ENCODE peak calls at places on chromosome 19, in eight cellular contexts. R is osteocyte, B is Ammon's horn, T is fibroblast of pulmonary artery, W is fibroblast of villous mesenchyme, P is neuronal stem cell, N is pancreas, J is adrenal gland. M is an unnamed sample.

GRCh38 chr19:58228584-58229254 is at the start of gene ZNF544:
- DNase-seq in T (peak; percentile 74), P (peak; percentile 50), B (peak; percentile 63), N (peak; percentile 67), R (peak; percentile 89), J (peak; percentile 84), W (peak; percentile 76), M (peak; percentile 92)

GRCh38 chr19:30228726-30229523 is 143.3 kb upstream of the ZNF536 start:
- DNase-seq in R (no peak), W (no peak), B (peak; percentile 31), T (peak; percentile 10), N (no peak), P (no peak), J (peak; percentile 16), M (peak; percentile 47)

GRCh38 chr19:12939292-12939606 is 840 bp downstream of the CALR start:
- DNase-seq in T (peak; percentile 60), B (no peak), P (no peak), W (peak; percentile 60), N (no peak), J (no peak), R (no peak), M (no peak)

GRCh38 chr19:8361921-8362793 is 1.8 kb upstream of the ANGPTL4 start:
- DNase-seq in B (peak; percentile 84), P (no peak), R (peak; percentile 97), N (peak; percentile 99), W (peak; percentile 99), T (peak; percentile 99), J (peak; percentile 98), M (peak; percentile 67)

GRCh38 chr19:51572415-51572814 is 1.3 kb downstream of the ZNF175 start:
- DNase-seq in T (no peak), W (no peak), N (no peak), P (no peak), B (no peak), J (no peak), R (no peak), M (no peak)

GRCh38 chr19:57171551-57172081 is 4.3 kb upstream of the DUXA start:
- DNase-seq in N (peak; percentile 46), B (peak; percentile 49), J (peak; percentile 74), P (peak; percentile 48), R (no peak), W (peak; percentile 26), T (peak; percentile 35), M (peak; percentile 39)

GRCh38 chr19:51090471-51090870 is 7.8 kb upstream of the KLK14 start:
- DNase-seq in R (no peak), N (no peak), T (no peak), B (no peak), W (peak; percentile 4), P (no peak), J (no peak), M (no peak)

GRCh38 chr19:52231154-52231565 is 38.2 kb upstream of the ZNF766 start:
- DNase-seq in T (peak; percentile 24), P (no peak), R (no peak), W (no peak), J (peak; percentile 80), B (no peak), N (no peak), M (no peak)

GRCh38 chr19:34082289-34083077 is 89.8 kb upstream of the LSM14A start:
- DNase-seq in J (no peak), P (peak; percentile 18), N (no peak), B (peak; percentile 15), W (peak; percentile 72), R (no peak), T (no peak), M (peak; percentile 48)

GRCh38 chr19:46623915-46624502 is 880 bp downstream of the PTGIR start:
- DNase-seq in P (no peak), T (no peak), R (no peak), J (no peak), W (no peak), N (no peak), B (no peak), M (no peak)

GRCh38 chr19:1251233-1251502 is 2.8 kb downstream of the MIDN start:
- DNase-seq in J (no peak), P (no peak), T (peak; percentile 82), W (peak; percentile 80), B (peak; percentile 83), R (no peak), N (peak; percentile 75), M (no peak)

GRCh38 chr19:6459356-6460098 is at the start of gene SLC25A23:
- DNase-seq in W (peak; percentile 70), B (peak; percentile 84), T (peak; percentile 75), J (peak; percentile 74), P (peak; percentile 76), R (peak; percentile 87), N (peak; percentile 72), M (peak; percentile 94)

GRCh38 chr19:35144600-35145436 is 1.8 kb downstream of the FXYD7 start:
- DNase-seq in R (no peak), T (no peak), P (no peak), J (no peak), B (no peak), N (no peak), W (no peak), M (peak; percentile 76)